ENCODE peak calls at places on chromosomes 16 and 17, in four cellular contexts. One of them, this sample, is unnamed.

GRCh38 chr16:8959921-8960787 is 3.6 kb downstream of the USP7 start:
- DNase-seq in Calu3: no peak
- DNase-seq in tibial artery: no peak
- DNase-seq in CD4-positive, alpha-beta T cell: no peak
- DNase-seq in this sample: no peak

GRCh38 chr16:55678061-55678935 is 22.5 kb downstream of the SLC6A2 start:
- DNase-seq in CD4-positive, alpha-beta T cell: no peak
- DNase-seq in Calu3: no peak
- DNase-seq in tibial artery: no peak
- DNase-seq in this sample: no peak

GRCh38 chr17:47694018-47694817 is at the start of gene TBKBP1:
- DNase-seq in Calu3: peak
- DNase-seq in tibial artery: peak
- DNase-seq in CD4-positive, alpha-beta T cell: peak
- DNase-seq in this sample: peak

GRCh38 chr17:28216528-28216927 is 102.5 kb upstream of the TMEM97 start:
- DNase-seq in tibial artery: no peak
- DNase-seq in Calu3: no peak
- DNase-seq in CD4-positive, alpha-beta T cell: no peak
- DNase-seq in this sample: no peak

GRCh38 chr17:47620503-47621245 is 29.0 kb upstream of the KPNB1 start:
- DNase-seq in tibial artery: no peak
- DNase-seq in Calu3: peak
- DNase-seq in CD4-positive, alpha-beta T cell: no peak
- DNase-seq in this sample: no peak

GRCh38 chr16:79980650-79981521 is 380.3 kb upstream of the MAF start:
- DNase-seq in CD4-positive, alpha-beta T cell: no peak
- DNase-seq in tibial artery: no peak
- DNase-seq in Calu3: peak
- DNase-seq in this sample: no peak

GRCh38 chr17:17934796-17935195 is 37.4 kb downstream of the TOM1L2 start:
- DNase-seq in Calu3: no peak
- DNase-seq in CD4-positive, alpha-beta T cell: no peak
- DNase-seq in tibial artery: no peak
- DNase-seq in this sample: no peak

GRCh38 chr17:32518856-32519768 is 32.3 kb downstream of the CDK5R1 start:
- DNase-seq in tibial artery: no peak
- DNase-seq in Calu3: peak
- DNase-seq in CD4-positive, alpha-beta T cell: peak
- DNase-seq in this sample: peak

GRCh38 chr17:56358651-56359050 is 205.4 kb downstream of the ANKFN1 start:
- DNase-seq in Calu3: no peak
- DNase-seq in CD4-positive, alpha-beta T cell: no peak
- DNase-seq in tibial artery: no peak
- DNase-seq in this sample: no peak

GRCh38 chr16:89292443-89293078 is 75.1 kb downstream of the ZNF778 start:
- DNase-seq in tibial artery: no peak
- DNase-seq in CD4-positive, alpha-beta T cell: no peak
- DNase-seq in Calu3: no peak
- DNase-seq in this sample: no peak

GRCh38 chr16:84115919-84116719 is 623 bp downstream of the MBTPS1 start:
- DNase-seq in Calu3: no peak
- DNase-seq in CD4-positive, alpha-beta T cell: peak
- DNase-seq in tibial artery: no peak
- DNase-seq in this sample: no peak

GRCh38 chr17:74499992-74500391 is 31.3 kb downstream of the CD300LB start:
- DNase-seq in tibial artery: no peak
- DNase-seq in Calu3: no peak
- DNase-seq in CD4-positive, alpha-beta T cell: no peak
- DNase-seq in this sample: no peak

GRCh38 chr17:27878776-27879562 is 14.2 kb downstream of the LYRM9 start:
- DNase-seq in CD4-positive, alpha-beta T cell: peak
- DNase-seq in Calu3: no peak
- DNase-seq in tibial artery: no peak
- DNase-seq in this sample: no peak

GRCh38 chr16:25264599-25264998 is 7.0 kb upstream of the ZKSCAN2 start:
- DNase-seq in tibial artery: no peak
- DNase-seq in Calu3: no peak
- DNase-seq in CD4-positive, alpha-beta T cell: no peak
- DNase-seq in this sample: peak

GRCh38 chr16:26985100-26986065 is 81.3 kb upstream of the C16orf82 start:
- DNase-seq in tibial artery: no peak
- DNase-seq in CD4-positive, alpha-beta T cell: no peak
- DNase-seq in Calu3: no peak
- DNase-seq in this sample: no peak

GRCh38 chr16:56787185-56787584 is 57.3 kb downstream of the NUP93 start:
- DNase-seq in Calu3: no peak
- DNase-seq in CD4-positive, alpha-beta T cell: no peak
- DNase-seq in tibial artery: no peak
- DNase-seq in this sample: no peak

GRCh38 chr17:66469890-66470289 is 167.5 kb downstream of the PRKCA start:
- DNase-seq in tibial artery: no peak
- DNase-seq in CD4-positive, alpha-beta T cell: no peak
- DNase-seq in Calu3: no peak
- DNase-seq in this sample: no peak

GRCh38 chr16:53743149-53743566 is 39.2 kb downstream of the FTO start:
- DNase-seq in tibial artery: no peak
- DNase-seq in Calu3: peak
- DNase-seq in CD4-positive, alpha-beta T cell: no peak
- DNase-seq in this sample: peak

GRCh38 chr16:81688182-81688581 is 90.9 kb upstream of the PLCG2 start:
- DNase-seq in CD4-positive, alpha-beta T cell: no peak
- DNase-seq in tibial artery: no peak
- DNase-seq in Calu3: no peak
- DNase-seq in this sample: no peak

DNA sequence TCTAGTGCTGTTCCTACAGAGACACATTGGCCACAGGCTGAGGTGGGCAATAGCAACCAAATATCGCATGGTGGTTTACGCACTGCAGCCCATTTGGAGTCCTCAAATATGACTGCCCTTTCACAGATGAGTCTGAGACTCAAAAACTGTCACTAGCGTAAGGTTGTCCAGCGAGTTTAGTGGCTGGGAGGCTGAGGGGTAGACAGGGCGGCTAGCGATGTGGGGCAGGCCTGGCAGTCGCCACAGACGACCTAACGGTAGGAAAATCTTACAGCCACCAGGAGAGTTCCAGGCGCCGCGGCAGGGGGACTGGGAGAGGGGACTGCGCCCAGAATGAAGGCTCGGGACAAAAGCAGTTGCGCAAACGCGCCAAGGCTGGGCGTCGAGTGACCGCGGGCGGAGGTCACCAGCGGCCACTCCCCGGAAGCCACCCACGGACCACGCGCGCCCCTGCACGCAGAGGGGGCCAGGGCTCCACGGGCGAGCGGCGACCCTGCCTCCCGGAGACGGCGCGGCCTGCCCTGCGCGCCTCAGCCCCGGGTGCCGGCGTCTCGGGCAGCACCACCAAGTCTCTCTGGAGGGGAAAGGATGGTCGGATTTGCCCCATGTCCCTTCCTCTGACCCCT is 699 bp upstream of the MAP1LC3B start:
- DNase-seq in Calu3: peak
- DNase-seq in tibial artery: peak
- DNase-seq in CD4-positive, alpha-beta T cell: no peak
- DNase-seq in this sample: peak
- TF ChIP-seq CTCF in Calu3: no peak
- TF ChIP-seq CTCF in tibial artery: no peak
- TF ChIP-seq CTCF in CD4-positive, alpha-beta T cell: no peak
- TF ChIP-seq CTCF in this sample: no peak

GRCh38 chr17:49700956-49701355 is 6.8 kb downstream of the SLC35B1 start:
- DNase-seq in CD4-positive, alpha-beta T cell: no peak
- DNase-seq in Calu3: no peak
- DNase-seq in tibial artery: no peak
- DNase-seq in this sample: no peak

GRCh38 chr17:49705254-49705653 is 2.5 kb downstream of the SLC35B1 start:
- DNase-seq in tibial artery: no peak
- DNase-seq in Calu3: no peak
- DNase-seq in CD4-positive, alpha-beta T cell: no peak
- DNase-seq in this sample: no peak

GRCh38 chr17:49699967-49700575 is 7.7 kb downstream of the SLC35B1 start:
- DNase-seq in tibial artery: no peak
- DNase-seq in Calu3: no peak
- DNase-seq in CD4-positive, alpha-beta T cell: no peak
- DNase-seq in this sample: no peak

GRCh38 chr17:49707246-49707607 is 537 bp downstream of the SLC35B1 start:
- DNase-seq in Calu3: peak
- DNase-seq in CD4-positive, alpha-beta T cell: no peak
- DNase-seq in tibial artery: no peak
- DNase-seq in this sample: no peak

DNA sequence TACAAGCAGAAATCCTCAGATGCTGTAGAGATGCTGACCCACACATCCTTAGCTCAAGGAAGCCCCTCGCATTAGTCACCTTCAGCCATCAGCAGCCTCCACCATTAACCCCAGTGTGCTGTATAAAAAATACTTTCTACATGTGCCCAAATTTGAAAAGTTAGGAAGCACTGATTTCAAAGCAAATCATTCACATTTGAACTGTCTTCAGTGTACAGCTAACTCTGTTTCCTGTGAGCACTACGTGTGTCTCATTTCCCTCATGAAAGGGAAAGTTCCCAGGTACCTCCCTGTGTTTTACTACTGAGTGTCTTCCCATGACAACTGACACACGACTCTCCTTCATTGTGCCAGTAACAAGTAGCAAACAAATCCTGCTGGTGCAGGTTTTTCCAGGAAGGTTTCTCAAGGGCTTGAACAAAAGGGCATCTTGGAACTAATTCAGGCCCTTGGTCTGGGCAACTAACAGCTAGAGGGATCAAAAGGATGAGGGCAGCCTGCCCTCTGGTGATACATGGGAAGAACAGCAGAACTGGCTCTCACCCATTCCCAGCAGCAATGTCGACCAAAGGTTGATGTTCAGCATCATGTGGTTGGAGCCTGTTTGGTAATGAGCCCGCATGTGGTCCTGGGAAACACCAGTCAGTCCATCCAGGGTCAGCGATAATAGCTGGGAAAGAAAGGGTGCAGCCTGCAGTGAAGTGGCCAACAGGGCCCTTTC is 4.0 kb downstream of the SLC35B1 start:
- DNase-seq in CD4-positive, alpha-beta T cell: no peak
- DNase-seq in Calu3: peak
- DNase-seq in tibial artery: no peak
- DNase-seq in this sample: no peak
- TF ChIP-seq CTCF in CD4-positive, alpha-beta T cell: peak
- TF ChIP-seq CTCF in Calu3: peak
- TF ChIP-seq CTCF in tibial artery: peak
- TF ChIP-seq CTCF in this sample: peak

DNA sequence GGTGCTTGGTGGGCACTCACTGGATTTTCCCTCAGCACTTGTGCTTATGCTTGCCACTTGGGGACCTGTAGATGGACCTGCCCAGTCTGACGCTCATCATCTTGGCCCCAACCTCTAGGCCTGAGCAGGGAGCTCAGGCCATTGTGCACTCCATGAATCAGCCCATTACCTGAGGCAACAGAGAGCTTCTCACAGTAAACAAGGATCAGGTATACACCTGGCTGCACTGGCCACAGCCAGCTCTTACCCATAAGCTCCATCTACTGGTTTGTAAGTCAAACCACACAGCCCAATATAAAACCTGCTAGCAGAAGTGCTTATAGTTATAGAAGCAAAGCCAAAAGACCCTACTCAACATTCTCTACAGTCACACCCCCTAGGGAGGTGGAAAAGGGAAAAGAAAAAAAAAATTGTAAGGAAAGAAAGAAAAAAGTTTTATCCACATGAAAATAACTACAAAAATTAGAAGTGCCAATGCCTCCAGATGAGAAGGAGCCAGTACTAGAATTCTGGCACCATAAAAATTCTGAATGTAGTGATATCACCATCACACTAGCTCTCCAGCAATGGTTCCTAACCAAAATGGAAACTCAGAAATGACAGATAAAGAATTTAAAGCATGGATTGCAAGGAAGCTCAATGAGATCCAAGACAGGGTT is 87.8 kb upstream of the CDH5 start:
- DNase-seq in tibial artery: no peak
- DNase-seq in CD4-positive, alpha-beta T cell: no peak
- DNase-seq in Calu3: peak
- DNase-seq in this sample: no peak
- TF ChIP-seq CTCF in tibial artery: no peak
- TF ChIP-seq CTCF in CD4-positive, alpha-beta T cell: no peak
- TF ChIP-seq CTCF in Calu3: no peak
- TF ChIP-seq CTCF in this sample: no peak

GRCh38 chr16:31179747-31180458 is at the start of gene FUS:
- DNase-seq in CD4-positive, alpha-beta T cell: peak
- DNase-seq in Calu3: peak
- DNase-seq in tibial artery: peak
- DNase-seq in this sample: peak
- TF ChIP-seq CTCF in CD4-positive, alpha-beta T cell: no peak
- TF ChIP-seq CTCF in Calu3: no peak
- TF ChIP-seq CTCF in tibial artery: no peak
- TF ChIP-seq CTCF in this sample: no peak

DNA sequence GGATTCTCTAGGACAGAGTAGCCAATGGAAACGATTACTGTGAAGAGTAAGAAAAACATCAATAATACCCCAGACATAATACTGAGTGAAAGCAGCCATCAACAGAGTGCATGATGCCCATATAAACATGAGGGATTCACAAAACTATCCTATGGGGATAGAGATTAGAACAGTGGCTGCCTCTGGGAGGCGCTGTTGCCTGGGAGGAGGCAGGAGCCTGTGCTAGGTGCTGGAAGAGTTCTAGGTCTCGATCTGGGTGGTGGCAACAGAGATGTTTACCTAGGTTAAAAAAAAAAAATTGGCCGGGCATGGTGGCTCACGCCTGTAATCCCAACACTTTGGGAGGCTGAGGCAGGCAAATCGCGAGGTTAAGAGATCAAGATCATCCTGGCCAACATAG is 7.9 kb downstream of the FA2H start:
- DNase-seq in tibial artery: no peak
- DNase-seq in Calu3: no peak
- DNase-seq in CD4-positive, alpha-beta T cell: no peak
- DNase-seq in this sample: no peak
- TF ChIP-seq CTCF in tibial artery: no peak
- TF ChIP-seq CTCF in Calu3: no peak
- TF ChIP-seq CTCF in CD4-positive, alpha-beta T cell: no peak
- TF ChIP-seq CTCF in this sample: no peak

GRCh38 chr17:14052886-14053615 is 16.3 kb upstream of the COX10 start:
- DNase-seq in CD4-positive, alpha-beta T cell: no peak
- DNase-seq in Calu3: no peak
- DNase-seq in tibial artery: no peak
- DNase-seq in this sample: no peak
- TF ChIP-seq CTCF in CD4-positive, alpha-beta T cell: no peak
- TF ChIP-seq CTCF in Calu3: no peak
- TF ChIP-seq CTCF in tibial artery: no peak
- TF ChIP-seq CTCF in this sample: no peak